ENCODE peak calls at places on chromosomes 7 and 10, in four cellular contexts. C, A, K and J are unnamed samples.

GRCh38 chr10:120988751-120989150 is 137.6 kb downstream of the WDR11 start:
- DNase-seq in C (no peak), K (no peak), A (peak; percentile 5), J (no peak)

GRCh38 chr10:118544401-118544948 is 51.0 kb downstream of the PRLHR start:
- DNase-seq in A (no peak), C (no peak), K (no peak), J (no peak)

GRCh38 chr7:55236454-55236853 is 128.7 kb upstream of the LANCL2 start:
- DNase-seq in C (no peak), K (no peak), A (no peak), J (no peak)

GRCh38 chr7:139099181-139099947 is 10.2 kb downstream of the ZC3HAV1 start:
- DNase-seq in K (no peak), C (peak; percentile 34), A (no peak), J (no peak)

GRCh38 chr10:102776779-102777417 is 33.1 kb downstream of the WBP1L start:
- DNase-seq in A (peak; percentile 93), K (no peak), C (peak; percentile 98), J (peak; percentile 97)

GRCh38 chr10:23362879-23363787 is 18.5 kb upstream of the C10orf67 start:
- DNase-seq in C (no peak), K (no peak), A (no peak), J (no peak)

GRCh38 chr10:59098811-59099452 is 77.5 kb upstream of the PHYHIPL start:
- DNase-seq in A (no peak), K (no peak), C (peak; percentile 27), J (peak; percentile 51)

GRCh38 chr7:105277341-105277740 is 111.4 kb downstream of the SRPK2 start:
- DNase-seq in K (peak; percentile 39), A (no peak), C (no peak), J (peak; percentile 77)

GRCh38 chr7:137445268-137445667 is 101.7 kb upstream of the PTN start:
- DNase-seq in C (no peak), A (no peak), K (no peak), J (no peak)

GRCh38 chr10:25815999-25816768 is 117.8 kb upstream of the MYO3A start:
- DNase-seq in K (no peak), C (peak; percentile 18), A (no peak), J (peak; percentile 37)

GRCh38 chr7:38669965-38670520 is 38.9 kb upstream of the AMPH start:
- DNase-seq in A (no peak), C (peak; percentile 22), K (no peak), J (no peak)

GRCh38 chr10:4661572-4662255 is 164.3 kb upstream of the AKR1E2 start:
- DNase-seq in A (no peak), C (peak; percentile 53), K (no peak), J (no peak)

GRCh38 chr10:12728569-12728968 is 272.9 kb downstream of the CCDC3 start:
- DNase-seq in K (no peak), A (no peak), C (peak; percentile 22), J (no peak)

GRCh38 chr7:47813614-47814260 is 134.5 kb downstream of the PKD1L1 start:
- DNase-seq in K (no peak), A (no peak), C (no peak), J (no peak)

GRCh38 chr10:72015868-72016267 is 51.7 kb downstream of the CHST3 start:
- DNase-seq in A (no peak), C (no peak), K (no peak), J (no peak)

GRCh38 chr7:137508437-137509175 is 165.1 kb upstream of the PTN start:
- DNase-seq in C (peak; percentile 75), A (no peak), K (no peak), J (peak; percentile 59)

GRCh38 chr10:36023939-36024338 is 381.8 kb upstream of the FZD8 start:
- DNase-seq in C (peak; percentile 72), K (peak; percentile 43), A (peak; percentile 32), J (peak; percentile 45)

GRCh38 chr7:134618756-134619530 is 27.7 kb upstream of the BPGM start:
- DNase-seq in K (no peak), C (peak; percentile 56), A (no peak), J (no peak)

GRCh38 chr10:126054191-126054590 is 157.8 kb downstream of the FANK1 start:
- DNase-seq in A (no peak), K (no peak), C (no peak), J (no peak)

GRCh38 chr10:91653214-91653875 is 20.5 kb upstream of the PPP1R3C start:
- DNase-seq in A (no peak), K (no peak), C (peak; percentile 80), J (peak; percentile 56)

GRCh38 chr7:22438994-22439393 is 61.0 kb downstream of the STEAP1B start:
- DNase-seq in K (no peak), A (no peak), C (no peak), J (no peak)

GRCh38 chr10:79152423-79152817 is 83.7 kb downstream of the ZMIZ1 start:
- DNase-seq in C (no peak), K (no peak), A (no peak), J (no peak)

GRCh38 chr7:48097511-48098231 is 8.6 kb downstream of the UPP1 start:
- DNase-seq in A (no peak), C (no peak), K (no peak), J (no peak)

GRCh38 chr7:102934670-102935069 is 21.9 kb downstream of the LRRC17 start:
- DNase-seq in A (no peak), C (no peak), K (no peak), J (no peak)

GRCh38 chr7:7178906-7179305 is 3.4 kb upstream of the C1GALT1 start:
- DNase-seq in A (no peak), C (no peak), K (no peak), J (no peak)

GRCh38 chr10:79320785-79321493 is 26.3 kb upstream of the PPIF start:
- DNase-seq in C (peak; percentile 77), A (peak; percentile 59), K (peak; percentile 74), J (no peak)

GRCh38 chr10:116101616-116102015 is 171.4 kb downstream of the GFRA1 start:
- DNase-seq in A (no peak), C (no peak), K (no peak), J (no peak)

GRCh38 chr10:99943908-99944307 is 65.8 kb downstream of the DNMBP start:
- DNase-seq in A (no peak), C (no peak), K (no peak), J (no peak)

GRCh38 chr10:3835770-3836169 is 50.8 kb upstream of the KLF6 start:
- DNase-seq in C (peak; percentile 45), A (no peak), K (no peak), J (no peak)

GRCh38 chr10:86693721-86694369 is 25.5 kb downstream of the LDB3 start:
- DNase-seq in C (peak; percentile 74), A (peak; percentile 56), K (peak; percentile 61), J (peak; percentile 47)

GRCh38 chr7:26858735-26859134 is 5.7 kb downstream of the SKAP2 start:
- DNase-seq in C (no peak), K (no peak), A (no peak), J (no peak)

GRCh38 chr7:139054101-139054500 is 18.3 kb upstream of the ZC3HAV1L start:
- DNase-seq in A (no peak), K (no peak), C (no peak), J (no peak)

GRCh38 chr10:50637003-50637579 is 13.3 kb upstream of the SGMS1 start:
- DNase-seq in K (no peak), A (no peak), C (no peak), J (no peak)

GRCh38 chr7:64558323-64558705 is 4.6 kb downstream of the ZNF680 start:
- DNase-seq in C (no peak), K (no peak), A (no peak), J (no peak)

GRCh38 chr7:64562246-64562620 is 638 bp downstream of the ZNF680 start:
- DNase-seq in A (no peak), K (peak; percentile 6), C (no peak), J (no peak)

GRCh38 chr7:64559206-64559605 is 3.7 kb downstream of the ZNF680 start:
- DNase-seq in C (peak; percentile 65), K (no peak), A (peak; percentile 43), J (no peak)

GRCh38 chr7:64557601-64558322 is 5.1 kb downstream of the ZNF680 start:
- DNase-seq in C (no peak), K (no peak), A (no peak), J (no peak)

GRCh38 chr7:64558781-64559180 is 4.1 kb downstream of the ZNF680 start:
- DNase-seq in C (peak; percentile 54), K (no peak), A (no peak), J (no peak)
- H3K4me3 ChIP-seq in C (peak overlapping the region; percentile 4), K (no peak overlapping the region), A (no peak overlapping the region), J (no peak overlapping the region)

GRCh38 chr7:123601530-123601929 is at the start of gene ASB15:
- DNase-seq in C (no peak), K (no peak), A (no peak), J (no peak)

GRCh38 chr7:123598657-123599056 is 3.0 kb upstream of the ASB15 start:
- DNase-seq in A (no peak), C (no peak), K (no peak), J (no peak)

GRCh38 chr7:123602648-123603047 is 1.0 kb downstream of the ASB15 start:
- DNase-seq in K (no peak), A (no peak), C (no peak), J (no peak)

GRCh38 chr7:123600876-123601275 is 745 bp upstream of the ASB15 start:
- DNase-seq in C (no peak), A (no peak), K (no peak), J (no peak)

GRCh38 chr7:123599766-123600165 is 1.9 kb upstream of the ASB15 start:
- DNase-seq in K (no peak), C (no peak), A (no peak), J (no peak)
- H3K4me3 ChIP-seq in K (no peak overlapping the region), C (no peak overlapping the region), A (no peak overlapping the region), J (no peak overlapping the region)

DNA sequence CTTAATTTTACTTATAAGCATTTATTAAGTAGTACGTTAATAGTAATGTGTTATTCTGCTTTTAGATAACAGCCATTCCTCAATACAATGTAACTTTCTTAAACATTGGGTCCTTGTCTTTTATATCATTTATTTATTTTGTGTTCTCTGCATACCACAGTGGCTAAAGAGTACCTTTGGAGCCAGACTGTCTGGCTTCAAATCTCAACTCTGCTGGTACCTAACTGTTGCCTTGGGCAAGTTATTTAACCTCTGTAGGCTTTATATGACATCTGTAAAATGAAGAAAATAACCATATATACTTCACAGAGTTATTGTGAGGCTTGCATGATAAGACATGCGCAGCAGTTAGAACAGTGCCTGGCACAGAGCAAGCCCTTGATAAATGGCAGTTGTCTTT is 397.6 kb downstream of the MDFIC start:
- DNase-seq in C (no peak), K (no peak), A (no peak), J (no peak)
- H3K4me3 ChIP-seq in C (no peak overlapping the region), K (no peak overlapping the region), A (no peak overlapping the region), J (no peak overlapping the region)

GRCh38 chr7:151117565-151117964 is 31.3 kb downstream of the AGAP3 start:
- DNase-seq in C (no peak), A (no peak), K (no peak), J (no peak)

GRCh38 chr7:151115836-151116418 is 29.7 kb downstream of the AGAP3 start:
- DNase-seq in K (no peak), C (no peak), A (no peak), J (no peak)

GRCh38 chr7:151115121-151115835 is 29.0 kb downstream of the AGAP3 start:
- DNase-seq in A (no peak), K (no peak), C (peak; percentile 37), J (no peak)

GRCh38 chr7:151117041-151117440 is 30.8 kb downstream of the AGAP3 start:
- DNase-seq in K (no peak), C (no peak), A (no peak), J (no peak)

GRCh38 chr7:151116603-151117002 is 30.3 kb downstream of the AGAP3 start:
- DNase-seq in C (no peak), A (no peak), K (no peak), J (no peak)
- H3K4me3 ChIP-seq in C (no peak overlapping the region), A (no peak overlapping the region), K (no peak overlapping the region), J (no peak overlapping the region)